ENCODE peak calls at places on chromosomes 2 and 18, in six cellular contexts. Y is right atrium auricular region; S is uterus; H is CD8-positive, alpha-beta memory T cell; J is psoas muscle; T is neural progenitor cell. X is an unnamed sample. For H3K4me1 and H3K27me3, the result is how much of the 10 kb centered on the place peaks cover.

GRCh38 chr2:226797289-226797988 is 2.2 kb downstream of the IRS1 start:
- DNase-seq in Y (peak), S (peak), H (no peak), J (peak), T (no peak), X (no peak)

GRCh38 chr2:88874063-88874657 is 182.7 kb downstream of the RPIA start:
- DNase-seq in Y (no peak), S (no peak), H (peak), J (no peak), T (peak), X (peak)

GRCh38 chr2:233469261-233470006 is 97.1 kb downstream of the USP40 start:
- DNase-seq in Y (no peak), S (peak), H (no peak), J (peak), T (no peak), X (no peak)

GRCh38 chr2:68320118-68320641 is 431 bp upstream of the CNRIP1 start:
- DNase-seq in Y (no peak), S (peak), H (no peak), J (peak), T (peak), X (no peak)

GRCh38 chr18:9147440-9148238 is 11.1 kb downstream of the ANKRD12 start:
- DNase-seq in Y (no peak), S (peak), H (peak), J (no peak), T (peak), X (peak)

GRCh38 chr2:17901246-17901645 is 22.8 kb downstream of the KCNS3 start:
- DNase-seq in Y (no peak), S (no peak), H (no peak), J (peak), T (no peak), X (no peak)

GRCh38 chr2:71849111-71849510 is 298.6 kb downstream of the CYP26B1 start:
- DNase-seq in Y (no peak), S (no peak), H (no peak), J (no peak), T (no peak), X (no peak)

GRCh38 chr18:76977108-76977621 is 154.8 kb downstream of the ZNF236 start:
- DNase-seq in Y (peak), S (no peak), H (no peak), J (no peak), T (no peak), X (no peak)

GRCh38 chr18:67041334-67041733 is 437.4 kb upstream of the CDH19 start:
- DNase-seq in Y (no peak), S (no peak), H (no peak), J (no peak), T (peak), X (no peak)

GRCh38 chr2:12970861-12971260 is 254.1 kb downstream of the TRIB2 start:
- DNase-seq in Y (no peak), S (no peak), H (no peak), J (no peak), T (no peak), X (no peak)

GRCh38 chr2:149538138-149538833 is 49.3 kb downstream of the MMADHC start:
- DNase-seq in Y (no peak), S (no peak), H (no peak), J (no peak), T (no peak), X (no peak)

GRCh38 chr2:16746329-16746728 is 80.7 kb upstream of the CYRIA start:
- DNase-seq in Y (no peak), S (no peak), H (no peak), J (no peak), T (no peak), X (no peak)

GRCh38 chr2:85958731-85959130 is 69.9 kb upstream of the ST3GAL5 start:
- DNase-seq in Y (peak), S (no peak), H (no peak), J (no peak), T (no peak), X (no peak)

GRCh38 chr2:238320246-238320647 is at the start of gene TRAF3IP1:
- DNase-seq in Y (peak), S (peak), H (peak), J (peak), T (peak), X (peak)

GRCh38 chr2:233356546-233357308 is 2.4 kb downstream of the DGKD start:
- DNase-seq in Y (no peak), S (no peak), H (no peak), J (no peak), T (no peak), X (no peak)

GRCh38 chr2:67650292-67651133 is 253.4 kb downstream of the ETAA1 start:
- DNase-seq in Y (peak), S (peak), H (no peak), J (peak), T (peak), X (peak)

GRCh38 chr2:152471013-152471412 is 136.0 kb downstream of the FMNL2 start:
- DNase-seq in Y (no peak), S (no peak), H (no peak), J (no peak), T (no peak), X (no peak)
- H3K4me1 ChIP-seq in Y (under half), S (under half), H (under half), J (half or more), T (under half), X (under half)

GRCh38 chr2:29444150-29444549 is 328.9 kb downstream of the CLIP4 start:
- DNase-seq in Y (no peak), S (no peak), H (no peak), J (no peak), T (no peak), X (no peak)

GRCh38 chr2:29443627-29444026 is 328.4 kb downstream of the CLIP4 start:
- DNase-seq in Y (no peak), S (no peak), H (no peak), J (no peak), T (no peak), X (no peak)

GRCh38 chr2:29448238-29448637 is 333.0 kb downstream of the CLIP4 start:
- DNase-seq in Y (no peak), S (no peak), H (no peak), J (no peak), T (no peak), X (no peak)

GRCh38 chr2:29449499-29449898 is 334.3 kb downstream of the CLIP4 start:
- DNase-seq in Y (no peak), S (no peak), H (no peak), J (no peak), T (no peak), X (no peak)

DNA sequence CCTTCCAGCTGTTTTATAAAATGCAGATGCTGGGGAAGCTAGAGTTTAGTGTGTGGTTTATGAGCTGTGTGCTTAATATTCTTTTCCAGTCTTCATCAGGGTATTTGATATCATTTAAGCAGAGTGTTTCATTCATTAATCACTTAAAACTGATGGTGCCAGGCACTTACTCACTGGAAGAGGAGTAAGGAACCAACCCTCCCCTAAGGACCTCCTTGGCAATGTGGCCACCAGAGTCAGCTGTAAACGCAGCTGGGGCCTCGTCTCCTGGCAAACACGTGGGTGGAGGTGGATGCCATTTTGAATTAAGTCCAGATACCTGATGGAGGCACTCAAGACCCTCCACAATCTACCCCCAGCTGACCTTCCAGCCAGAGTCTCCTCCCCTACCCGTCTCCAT is 331.6 kb downstream of the CLIP4 start:
- DNase-seq in Y (no peak), S (no peak), H (no peak), J (no peak), T (no peak), X (no peak)
- H3K27me3 ChIP-seq in Y (under half), S (under half), H (under half), J (under half), T (under half), X (under half)

GRCh38 chr2:173086518-173087213 is 11.0 kb downstream of the MAP3K20 start:
- DNase-seq in Y (no peak), S (no peak), H (no peak), J (no peak), T (no peak), X (no peak)
- H3K27ac ChIP-seq in Y (peak), S (peak), H (no peak), J (peak), T (no peak), X (no peak)

GRCh38 chr2:46846454-46846990 is 69.1 kb downstream of the MCFD2 start:
- DNase-seq in Y (no peak), S (no peak), H (no peak), J (no peak), T (no peak), X (no peak)
- H3K4me1 ChIP-seq in Y (under half), S (under half), H (under half), J (half or more), T (under half), X (under half)

DNA sequence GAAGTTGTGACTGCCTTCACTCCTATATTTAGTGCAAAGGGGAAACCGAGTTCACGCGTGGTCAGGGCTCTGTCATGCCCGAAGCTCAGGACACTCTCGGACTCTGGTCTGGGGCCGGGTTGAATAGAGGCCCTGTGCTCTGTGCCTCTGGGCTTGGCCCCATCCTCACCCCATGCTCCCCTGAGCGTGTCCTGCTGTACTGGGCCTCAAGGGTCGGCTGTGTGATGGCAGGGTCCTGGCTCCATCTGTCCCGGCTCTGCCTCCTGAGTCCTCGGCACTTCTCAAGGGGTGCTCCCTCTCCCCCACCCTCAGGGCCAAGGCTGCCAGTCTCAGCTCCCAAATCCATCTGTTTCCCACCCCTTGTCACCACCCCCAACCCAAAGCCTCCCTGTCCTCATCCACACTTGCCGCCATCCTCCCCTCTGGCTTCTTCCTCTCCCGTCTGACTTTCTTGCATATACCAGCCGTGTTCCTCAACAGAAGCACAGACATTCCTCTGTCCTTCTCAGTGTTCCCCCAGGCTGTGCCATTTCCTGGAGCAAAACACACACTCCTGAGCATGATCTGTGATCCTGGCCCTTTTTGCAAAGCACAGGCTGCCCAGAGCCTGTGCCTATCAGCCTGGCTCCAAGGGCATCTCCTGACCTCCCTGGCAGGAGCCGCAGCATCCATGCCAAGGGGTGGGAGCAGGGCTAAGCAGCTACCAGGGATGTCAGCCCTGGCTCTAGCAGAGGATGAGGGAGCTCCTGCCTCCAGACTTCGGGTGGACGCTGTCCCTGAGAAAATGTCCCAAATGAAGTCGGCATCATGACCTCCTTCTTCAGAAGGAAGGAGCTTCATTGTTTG is 64.2 kb upstream of the OTOS start:
- DNase-seq in Y (no peak), S (peak), H (no peak), J (no peak), T (no peak), X (no peak)
- H3K27me3 ChIP-seq in Y (under half), S (under half), H (under half), J (under half), T (under half), X (under half)

GRCh38 chr2:82395531-82395930 is 2063.5 kb downstream of the SUCLG1 start:
- DNase-seq in Y (no peak), S (no peak), H (no peak), J (no peak), T (peak), X (no peak)
- H3K27ac ChIP-seq in Y (no peak), S (no peak), H (no peak), J (no peak), T (no peak), X (no peak)

GRCh38 chr2:100731535-100731981 is 88.4 kb upstream of the NPAS2 start:
- DNase-seq in Y (no peak), S (no peak), H (no peak), J (no peak), T (no peak), X (no peak)
- H3K4me1 ChIP-seq in Y (under half), S (under half), H (under half), J (under half), T (under half), X (under half)

GRCh38 chr18:78949216-78949615 is 30.4 kb upstream of the SALL3 start:
- DNase-seq in Y (no peak), S (no peak), H (no peak), J (no peak), T (no peak), X (no peak)

GRCh38 chr18:78948221-78948620 is 31.4 kb upstream of the SALL3 start:
- DNase-seq in Y (no peak), S (no peak), H (no peak), J (no peak), T (no peak), X (no peak)

GRCh38 chr18:78948707-78949106 is 30.9 kb upstream of the SALL3 start:
- DNase-seq in Y (no peak), S (no peak), H (no peak), J (no peak), T (no peak), X (no peak)

GRCh38 chr18:78950386-78950785 is 29.2 kb upstream of the SALL3 start:
- DNase-seq in Y (no peak), S (no peak), H (no peak), J (no peak), T (no peak), X (no peak)

DNA sequence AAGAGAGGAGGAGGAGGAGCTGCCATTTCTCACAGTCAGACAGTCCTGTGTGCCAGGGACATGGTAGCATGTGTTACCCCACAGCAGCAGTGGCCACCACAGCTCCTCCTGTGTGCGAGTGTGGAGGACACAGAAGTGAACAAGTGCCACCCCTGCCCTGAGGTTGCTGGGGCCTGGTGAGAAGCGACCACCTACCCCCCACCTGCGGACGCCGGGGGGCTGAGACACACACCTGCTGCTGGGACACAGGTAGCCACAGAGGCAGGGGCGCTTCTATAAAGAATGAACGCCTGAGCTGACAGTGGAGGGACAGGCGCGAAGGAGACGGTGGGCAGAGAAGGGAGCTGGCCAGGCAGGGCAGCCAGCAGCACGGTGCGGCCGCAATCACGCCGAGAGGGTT is 32.3 kb upstream of the SALL3 start:
- DNase-seq in Y (no peak), S (no peak), H (no peak), J (no peak), T (no peak), X (no peak)
- H3K27me3 ChIP-seq in Y (under half), S (under half), H (under half), J (under half), T (under half), X (under half)